ENCODE peak calls at places on chromosomes 4 and X, in four cellular contexts. G is HCT116; I is H9; S is CD8-positive, alpha-beta T cell. U is an unnamed sample.

GRCh38 chrX:21926527-21927278 is 13.8 kb upstream of the SMS start:
- DNase-seq in I (no peak), S (no peak), G (peak), U (peak)

GRCh38 chr4:174120446-174121142 is 162.9 kb downstream of the FBXO8 start:
- DNase-seq in G (peak), I (peak), S (no peak), U (peak)

GRCh38 chr4:9913846-9914245 is 107.5 kb downstream of the SLC2A9 start:
- DNase-seq in S (no peak), G (no peak), I (no peak), U (no peak)

GRCh38 chrX:101685923-101686322 is 26.3 kb upstream of the ARMCX2 start:
- DNase-seq in S (no peak), G (no peak), I (peak), U (no peak)

GRCh38 chr4:108360857-108361820 is 192.4 kb upstream of the LEF1 start:
- DNase-seq in S (no peak), G (no peak), I (peak), U (no peak)

GRCh38 chr4:151420408-151420807 is 11.4 kb downstream of the FHIP1A start:
- DNase-seq in S (no peak), I (no peak), G (no peak), U (no peak)

GRCh38 chrX:1727531-1728027 is 112.7 kb downstream of the ASMT start:
- DNase-seq in S (no peak), I (peak), G (peak), U (peak)

GRCh38 chrX:104854188-104854587 is 288.2 kb downstream of the IL1RAPL2 start:
- DNase-seq in S (no peak), G (no peak), I (no peak), U (no peak)

GRCh38 chr4:19285146-19285545 is 966.6 kb upstream of the SLIT2 start:
- DNase-seq in I (no peak), G (no peak), S (no peak), U (no peak)

GRCh38 chrX:118459494-118459893 is 36.1 kb upstream of the DOCK11 start:
- DNase-seq in I (no peak), G (no peak), S (no peak), U (peak)

GRCh38 chr4:31089815-31090214 is 369.6 kb downstream of the PCDH7 start:
- DNase-seq in G (peak), S (no peak), I (no peak), U (peak)

GRCh38 chrX:93354651-93355050 is 318.7 kb downstream of the NAP1L3 start:
- DNase-seq in G (no peak), I (no peak), S (no peak), U (no peak)

GRCh38 chr4:52641853-52642563 is 17.1 kb downstream of the USP46 start:
- DNase-seq in G (peak), S (no peak), I (no peak), U (no peak)

GRCh38 chr4:83128235-83128929 is 13.9 kb upstream of the PLAC8 start:
- DNase-seq in G (no peak), I (no peak), S (no peak), U (no peak)
- TF ChIP-seq CTCF in G (no peak), I (no peak), S (no peak), U (no peak)

GRCh38 chr4:132619968-132620367 is 529.1 kb upstream of the PCDH10 start:
- DNase-seq in S (no peak), I (no peak), G (no peak), U (no peak)

GRCh38 chr4:132614682-132615081 is 534.4 kb upstream of the PCDH10 start:
- DNase-seq in G (no peak), I (no peak), S (no peak), U (no peak)
- TF ChIP-seq CTCF in G (peak), I (peak), S (no peak), U (no peak)

GRCh38 chrX:34341258-34341657 is 209.1 kb upstream of the FAM47A start:
- DNase-seq in G (no peak), I (no peak), S (no peak), U (no peak)
- TF ChIP-seq CTCF in G (no peak), I (peak), S (no peak), U (no peak)

DNA sequence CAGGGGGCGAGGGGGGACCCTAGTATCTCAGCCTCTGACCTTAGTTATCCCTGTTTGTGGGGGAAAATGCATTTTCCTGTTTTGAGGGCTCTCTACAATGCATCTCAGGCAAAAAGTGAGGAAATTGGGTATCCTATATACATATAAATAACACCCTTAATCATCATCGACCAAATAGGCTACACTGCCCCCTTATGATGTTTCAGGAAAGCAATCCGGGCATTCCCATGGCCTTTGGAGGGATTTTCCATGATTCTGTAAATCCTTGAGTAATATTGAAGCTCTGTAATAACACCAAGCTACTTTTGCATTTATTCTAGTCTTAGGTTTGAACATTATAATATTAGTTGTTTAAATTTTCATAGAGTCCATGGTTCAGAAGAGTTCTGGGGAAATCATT is 91.6 kb upstream of the SCOC start:
- DNase-seq in G (no peak), S (no peak), I (no peak), U (no peak)
- TF ChIP-seq CTCF in G (peak), S (no peak), I (peak), U (no peak)

GRCh38 chr4:177097291-177097690 is 212.4 kb upstream of the NEIL3 start:
- DNase-seq in G (no peak), S (no peak), I (no peak), U (no peak)
- TF ChIP-seq CTCF in G (no peak), S (no peak), I (no peak), U (no peak)

GRCh38 chr4:157977086-157977485 is 195.7 kb downstream of the GASK1B start:
- DNase-seq in S (no peak), G (no peak), I (no peak), U (no peak)
- TF ChIP-seq CTCF in S (no peak), G (no peak), I (no peak), U (no peak)

DNA sequence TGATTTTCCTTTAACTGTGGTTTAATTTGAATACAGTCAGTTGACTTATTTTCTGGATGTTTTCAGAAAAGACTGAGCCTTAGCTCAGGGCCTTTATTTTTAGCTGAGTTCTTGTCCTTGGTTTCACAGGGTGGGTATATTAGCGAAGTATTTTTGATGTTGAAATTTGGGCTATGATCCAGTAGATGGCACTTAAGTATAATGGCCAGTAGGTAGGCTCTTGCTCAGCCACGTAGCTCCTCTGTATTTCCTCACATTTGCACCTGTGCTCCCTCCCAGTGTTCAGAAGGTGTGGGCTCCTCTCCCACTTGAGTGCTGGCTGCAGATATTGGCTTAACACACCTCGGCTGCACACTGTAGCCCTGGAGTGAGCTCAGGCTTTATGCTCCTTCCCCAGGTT is 549.9 kb upstream of the AMOT start:
- DNase-seq in I (no peak), S (no peak), G (no peak), U (no peak)
- TF ChIP-seq CTCF in I (peak), S (no peak), G (peak), U (no peak)